ENCODE peak calls at places on chromosomes 4 and X, in four cellular contexts. U is neural progenitor cell, J is SK-N-SH, N is IMR-90. A is an unnamed sample.

GRCh38 chr4:127165971-127166370 is 466.8 kb upstream of the INTU start:
- DNase-seq in N (peak; percentile 53), U (no peak), J (no peak), A (no peak)

GRCh38 chrX:133698298-133698697 is 283.0 kb upstream of the GPC4 start:
- DNase-seq in U (no peak), J (peak; percentile 10), N (peak; percentile 28), A (no peak)

GRCh38 chrX:123157586-123157985 is 26.5 kb upstream of the GRIA3 start:
- DNase-seq in U (no peak), J (no peak), N (no peak), A (no peak)

GRCh38 chr4:82748176-82748575 is 50.4 kb downstream of the SCD5 start:
- DNase-seq in N (peak; percentile 65), J (no peak), U (peak; percentile 25), A (no peak)

GRCh38 chrX:69152398-69152797 is 12.9 kb downstream of the PJA1 start:
- DNase-seq in J (peak; percentile 17), U (no peak), N (no peak), A (no peak)

GRCh38 chr4:79603681-79604080 is 195.7 kb upstream of the GK2 start:
- DNase-seq in N (no peak), U (no peak), J (no peak), A (no peak)

GRCh38 chrX:72243472-72243871 is 4.6 kb upstream of the ERCC6L start:
- DNase-seq in U (no peak), N (peak; percentile 51), J (no peak), A (peak; percentile 74)

GRCh38 chr4:6475492-6476020 is 3.1 kb upstream of the PPP2R2C start:
- DNase-seq in J (no peak), N (no peak), U (no peak), A (no peak)

GRCh38 chr4:57098945-57099344 is 11.2 kb downstream of the IGFBP7 start:
- DNase-seq in J (no peak), U (no peak), N (peak; percentile 91), A (no peak)

GRCh38 chrX:130393451-130394074 is 8.1 kb upstream of the GPR119 start:
- DNase-seq in U (peak; percentile 65), J (peak; percentile 64), N (peak; percentile 45), A (peak; percentile 50)

GRCh38 chr4:72767903-72768817 is 199.1 kb upstream of the ADAMTS3 start:
- DNase-seq in U (no peak), J (peak; percentile 7), N (peak; percentile 38), A (no peak)

GRCh38 chr4:17174751-17175150 is 276.3 kb upstream of the LDB2 start:
- DNase-seq in J (no peak), N (no peak), U (no peak), A (no peak)

GRCh38 chrX:132333351-132333750 is 114.1 kb upstream of the RAP2C start:
- DNase-seq in U (no peak), N (no peak), J (no peak), A (no peak)

GRCh38 chr4:13992041-13992440 is 364.5 kb upstream of the BOD1L1 start:
- DNase-seq in J (no peak), N (no peak), U (no peak), A (no peak)

GRCh38 chrX:53071604-53072417 is 10.4 kb upstream of the TSPYL2 start:
- DNase-seq in U (peak; percentile 81), J (peak; percentile 68), N (peak; percentile 56), A (peak; percentile 49)

GRCh38 chrX:106874075-106874474 is 29.1 kb downstream of the RIPPLY1 start:
- DNase-seq in J (peak; percentile 10), N (peak; percentile 42), U (peak; percentile 12), A (peak; percentile 35)

GRCh38 chr4:150510176-150510875 is 71.6 kb upstream of the MAB21L2 start:
- DNase-seq in J (no peak), U (peak; percentile 15), N (peak; percentile 86), A (peak; percentile 88)

GRCh38 chr4:107854326-107855030 is 29.7 kb downstream of the SGMS2 start:
- DNase-seq in U (no peak), J (no peak), N (peak; percentile 14), A (no peak)

GRCh38 chrX:37871626-37872302 is 24.4 kb upstream of the DYNLT3 start:
- DNase-seq in N (peak; percentile 93), J (no peak), U (no peak), A (peak; percentile 46)

GRCh38 chr4:172369471-172369959 is 556.3 kb downstream of the GALNTL6 start:
- DNase-seq in J (no peak), N (no peak), U (no peak), A (no peak)

GRCh38 chrX:47498411-47498810 is 15.4 kb upstream of the ZNF41 start:
- DNase-seq in U (no peak), J (no peak), N (no peak), A (no peak)

GRCh38 chrX:47499291-47499690 is 16.3 kb upstream of the ZNF41 start:
- DNase-seq in J (no peak), N (no peak), U (no peak), A (no peak)

GRCh38 chrX:47500541-47500940 is 17.5 kb upstream of the ZNF41 start:
- DNase-seq in U (no peak), N (no peak), J (no peak), A (no peak)

GRCh38 chrX:47502591-47503222 is 19.7 kb upstream of the ZNF41 start:
- DNase-seq in U (no peak), J (no peak), N (peak; percentile 61), A (no peak)

DNA sequence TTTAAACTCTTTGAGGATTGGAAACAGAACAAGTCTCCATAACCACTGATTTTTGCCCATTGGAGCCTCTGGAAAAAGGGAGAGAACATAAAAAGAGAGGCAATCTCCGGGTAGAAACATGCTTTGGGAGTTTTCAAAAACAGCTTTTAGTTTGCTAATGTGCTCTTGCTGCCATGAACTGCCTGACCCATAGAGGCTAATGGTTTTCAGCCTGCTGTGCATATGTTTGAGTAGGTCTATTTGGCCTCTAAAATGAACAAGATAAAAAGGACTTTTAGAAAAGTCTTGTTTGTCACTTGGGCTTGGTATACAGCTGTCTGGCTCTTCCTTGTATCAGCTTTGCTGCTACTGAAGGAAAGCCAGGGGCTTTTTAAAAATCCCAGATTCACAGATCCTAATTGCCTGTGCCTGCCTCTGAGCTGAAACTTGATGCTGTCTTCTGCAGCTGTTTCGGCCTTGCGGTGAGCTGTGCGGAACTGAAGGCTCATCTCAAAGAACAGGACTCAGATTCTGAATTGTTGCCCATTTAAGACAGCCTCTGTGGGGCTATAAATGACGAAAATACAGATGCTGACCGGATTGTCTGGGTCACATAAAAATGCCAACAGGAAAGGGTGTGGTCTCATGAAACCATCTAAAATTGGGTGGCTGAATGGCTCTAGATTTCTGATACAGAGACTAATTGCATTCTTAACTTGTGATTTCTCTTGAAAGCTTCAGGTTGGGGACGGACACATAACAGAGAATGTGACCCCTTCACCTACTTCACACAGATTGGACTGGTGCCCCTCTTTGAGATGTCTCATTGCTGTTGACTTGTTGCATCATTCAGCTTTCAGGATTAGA is 18.4 kb upstream of the ZNF41 start:
- DNase-seq in N (peak; percentile 64), U (peak; percentile 37), J (no peak), A (no peak)
- H2AFZ ChIP-seq in N (no peak overlapping the region), U (peak overlapping the region; percentile 26), J (no peak overlapping the region), A (no peak overlapping the region)

GRCh38 chr4:110518889-110519490 is 43.0 kb downstream of the ENPEP start:
- DNase-seq in J (peak; percentile 15), N (peak; percentile 22), U (peak; percentile 38), A (peak; percentile 33)
- H3K4me2 ChIP-seq in J (no peak overlapping the region), N (no peak overlapping the region), U (no peak overlapping the region), A (no peak overlapping the region)

DNA sequence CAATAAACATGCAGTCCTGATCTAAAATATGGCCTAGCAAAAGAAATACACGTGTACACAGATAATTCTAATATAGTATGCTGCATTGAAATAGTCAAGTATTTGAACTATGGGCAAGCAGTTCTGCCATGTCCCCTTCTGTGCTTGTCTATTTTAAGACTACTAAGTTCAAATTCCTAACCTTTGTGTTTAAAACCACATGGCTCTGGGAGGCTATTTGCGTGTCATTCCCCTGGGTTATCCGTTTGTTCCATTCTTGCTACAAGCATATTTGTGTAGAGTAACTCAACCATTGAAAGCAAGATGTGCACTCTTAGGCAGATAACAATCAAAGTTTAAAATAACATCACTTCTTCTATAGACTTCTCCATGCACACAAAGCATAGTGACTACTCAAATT is 25.4 kb upstream of the TBC1D1 start:
- DNase-seq in N (no peak), U (no peak), J (no peak), A (no peak)
- H4K20me1 ChIP-seq in N (no peaks in the 10 kb centered on the region), U (no peaks in the 10 kb centered on the region), J (no peaks in the 10 kb centered on the region), A (no peaks in the 10 kb centered on the region)

GRCh38 chr4:74362347-74362746 is 2.6 kb upstream of the EREG start:
- DNase-seq in U (no peak), N (peak; percentile 11), J (no peak), A (no peak)
- H2AFZ ChIP-seq in U (no peak overlapping the region), N (no peak overlapping the region), J (no peak overlapping the region), A (no peak overlapping the region)

GRCh38 chr4:143554728-143555597 is 41.5 kb downstream of the SMARCA5 start:
- DNase-seq in N (no peak), U (no peak), J (no peak), A (no peak)
- H3K4me2 ChIP-seq in N (no peak overlapping the region), U (no peak overlapping the region), J (no peak overlapping the region), A (no peak overlapping the region)

GRCh38 chr4:153520227-153520626 is 54.1 kb downstream of the TMEM131L start:
- DNase-seq in N (no peak), U (no peak), J (no peak), A (no peak)

GRCh38 chr4:153519677-153520076 is 53.5 kb downstream of the TMEM131L start:
- DNase-seq in U (no peak), N (no peak), J (no peak), A (no peak)

GRCh38 chr4:153517159-153517558 is 51.0 kb downstream of the TMEM131L start:
- DNase-seq in N (no peak), U (no peak), J (no peak), A (no peak)

GRCh38 chr4:153518001-153518400 is 51.8 kb downstream of the TMEM131L start:
- DNase-seq in J (no peak), N (peak; percentile 18), U (no peak), A (peak; percentile 86)

DNA sequence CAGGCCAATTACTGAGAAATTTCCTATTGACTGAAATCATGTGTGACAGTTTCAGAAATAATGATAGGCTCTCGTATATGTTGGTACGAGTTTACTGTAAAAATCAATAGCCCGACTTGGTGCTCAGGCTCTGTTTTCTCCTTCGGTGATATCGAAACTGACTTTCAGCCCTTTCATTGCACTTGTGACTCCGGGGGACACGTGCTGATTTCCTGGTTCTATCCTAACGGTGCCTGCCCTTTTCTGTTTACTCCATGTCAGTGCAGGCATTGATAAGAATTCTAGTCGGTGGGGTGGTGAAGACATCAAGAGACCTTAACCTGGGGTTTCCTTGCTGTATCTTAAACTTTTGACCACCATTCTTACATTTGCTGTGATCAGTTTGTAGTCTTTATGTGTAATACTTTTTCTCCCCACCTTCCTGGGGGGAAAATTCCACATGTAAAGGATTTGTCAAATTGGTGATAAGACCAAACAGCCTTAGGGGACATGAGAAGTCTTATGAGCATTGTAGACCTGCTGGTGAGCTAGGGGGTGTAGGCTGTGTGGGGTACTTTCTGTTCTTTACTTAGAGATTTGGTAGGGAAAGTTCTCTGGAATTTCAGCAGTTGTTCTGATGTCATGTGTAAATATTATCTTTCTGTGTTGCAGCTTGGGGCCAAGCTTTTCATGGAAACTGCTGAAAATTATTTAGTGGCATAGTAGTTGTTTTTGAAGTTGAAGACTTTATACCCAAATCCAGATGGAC is 52.7 kb downstream of the TMEM131L start:
- DNase-seq in U (no peak), J (no peak), N (peak; percentile 49), A (no peak)
- H4K20me1 ChIP-seq in U (no peaks in the 10 kb centered on the region), J (peaks cover 2% of the 10 kb centered on the region), N (no peaks in the 10 kb centered on the region), A (no peaks in the 10 kb centered on the region)